ENCODE peak calls at places on chromosomes 5 and 9, in seven cellular contexts. V is heart left ventricle; G is CD8-positive, alpha-beta T cell; T is AG04450; I is GM06990; K is esophagus squamous epithelium; X is stomach. W is an unnamed sample.

GRCh38 chr5:160905285-160905684 is 53.3 kb upstream of the ATP10B start:
- DNase-seq in V (no peak), G (no peak), T (no peak), I (no peak), K (no peak), X (no peak), W (no peak)

GRCh38 chr5:116645627-116646026 is 71.0 kb upstream of the SEMA6A start:
- DNase-seq in V (no peak), G (no peak), T (no peak), I (no peak), K (no peak), X (no peak), W (no peak)

GRCh38 chr9:137044502-137045177 is 1.3 kb downstream of the NPDC1 start:
- DNase-seq in V (no peak), G (no peak), T (no peak), I (no peak), K (no peak), X (peak; percentile 83), W (no peak)

GRCh38 chr9:18896531-18897179 is 136.4 kb downstream of the SAXO1 start:
- DNase-seq in V (no peak), G (no peak), T (no peak), I (no peak), K (no peak), X (no peak), W (no peak)

GRCh38 chr9:93097496-93098205 is 1.6 kb downstream of the CARD19 start:
- DNase-seq in V (no peak), G (no peak), T (no peak), I (no peak), K (no peak), X (no peak), W (no peak)

GRCh38 chr5:16617272-16617973 is 626 bp upstream of the RETREG1 start:
- DNase-seq in V (no peak), G (peak; percentile 78), T (no peak), I (peak; percentile 14), K (no peak), X (no peak), W (no peak)

GRCh38 chr9:86713970-86714369 is 233.3 kb downstream of the GAS1 start:
- DNase-seq in V (no peak), G (no peak), T (no peak), I (no peak), K (no peak), X (no peak), W (no peak)

GRCh38 chr5:178982941-178983340 is 12.2 kb downstream of the GRM6 start:
- DNase-seq in V (no peak), G (no peak), T (no peak), I (no peak), K (no peak), X (no peak), W (no peak)

GRCh38 chr5:11143456-11144267 is 382.6 kb upstream of the DAP start:
- DNase-seq in V (no peak), G (no peak), T (no peak), I (no peak), K (no peak), X (no peak), W (peak; percentile 1)

GRCh38 chr5:160330212-160330611 is 17.8 kb upstream of the CCNJL start:
- DNase-seq in V (no peak), G (no peak), T (no peak), I (no peak), K (no peak), X (no peak), W (no peak)

GRCh38 chr5:100826133-100826532 is 76.9 kb downstream of the ST8SIA4 start:
- DNase-seq in V (no peak), G (no peak), T (no peak), I (peak; percentile 54), K (no peak), X (no peak), W (no peak)

GRCh38 chr9:2014696-2015580 is at the start of gene SMARCA2:
- DNase-seq in V (peak; percentile 98), G (peak; percentile 98), T (peak; percentile 89), I (peak; percentile 99), K (peak; percentile 87), X (peak; percentile 96), W (peak; percentile 82)

GRCh38 chr9:2015581-2016410 is 649 bp downstream of the SMARCA2 start:
- DNase-seq in V (peak; percentile 57), G (peak; percentile 74), T (no peak), I (peak; percentile 71), K (no peak), X (peak; percentile 65), W (no peak)

GRCh38 chr9:2012347-2012746 is 2.8 kb upstream of the SMARCA2 start:
- DNase-seq in V (no peak), G (no peak), T (no peak), I (peak; percentile 67), K (no peak), X (no peak), W (peak; percentile 74)

GRCh38 chr9:2014148-2014547 is 999 bp upstream of the SMARCA2 start:
- DNase-seq in V (no peak), G (no peak), T (no peak), I (no peak), K (no peak), X (no peak), W (no peak)

DNA sequence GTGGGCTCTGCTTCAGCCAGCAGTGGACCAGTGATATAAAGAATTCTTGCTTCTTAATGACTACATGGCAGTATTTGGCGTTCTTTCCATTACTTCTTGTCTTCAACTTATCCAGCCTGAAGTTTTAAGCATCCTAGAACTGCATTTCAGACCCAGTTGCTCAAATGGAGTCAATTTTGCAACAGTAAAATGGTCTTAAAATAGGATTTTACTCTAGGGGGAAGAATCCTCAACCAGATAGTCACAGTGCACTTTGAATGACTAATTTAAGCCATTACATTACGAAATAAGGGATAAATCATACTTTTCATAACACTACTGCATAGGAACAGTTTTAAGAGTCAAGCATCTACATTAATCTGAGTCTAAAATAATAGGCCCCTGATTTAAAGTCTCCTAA is 1.5 kb upstream of the SMARCA2 start:
- DNase-seq in V (no peak), G (no peak), T (no peak), I (no peak), K (no peak), X (no peak), W (no peak)
- H3K4me3 ChIP-seq in V (peak overlapping the region; percentile 92), G (no peak overlapping the region), T (no peak overlapping the region), I (peak overlapping the region; percentile 93), K (peak overlapping the region; percentile 89), X (peak overlapping the region; percentile 65), W (peak overlapping the region; percentile 98)

DNA sequence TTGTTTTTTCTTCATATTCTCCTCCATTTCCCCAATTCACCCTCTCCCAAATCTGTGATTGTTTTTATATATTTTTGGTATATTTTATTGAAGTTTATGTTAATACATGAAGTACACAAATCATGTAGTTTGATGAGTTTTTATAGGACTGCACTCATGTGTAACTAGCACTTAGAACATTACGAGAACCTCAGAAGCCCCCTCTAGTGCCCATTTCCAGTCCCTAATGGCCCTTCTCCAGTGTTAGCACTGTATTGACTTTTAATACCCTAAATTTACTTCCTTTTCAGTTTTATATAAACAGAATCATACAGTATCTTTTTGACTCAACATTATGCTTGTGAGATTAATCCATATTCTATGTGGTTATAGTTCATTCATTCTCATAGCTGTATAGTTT is 18.5 kb upstream of the FKTN start:
- DNase-seq in V (no peak), G (no peak), T (no peak), I (no peak), K (no peak), X (no peak), W (no peak)
- TF ChIP-seq CTCF in V (no peak), G (no peak), T (peak; percentile 12), I (no peak), K (no peak), X (no peak), W (no peak)

DNA sequence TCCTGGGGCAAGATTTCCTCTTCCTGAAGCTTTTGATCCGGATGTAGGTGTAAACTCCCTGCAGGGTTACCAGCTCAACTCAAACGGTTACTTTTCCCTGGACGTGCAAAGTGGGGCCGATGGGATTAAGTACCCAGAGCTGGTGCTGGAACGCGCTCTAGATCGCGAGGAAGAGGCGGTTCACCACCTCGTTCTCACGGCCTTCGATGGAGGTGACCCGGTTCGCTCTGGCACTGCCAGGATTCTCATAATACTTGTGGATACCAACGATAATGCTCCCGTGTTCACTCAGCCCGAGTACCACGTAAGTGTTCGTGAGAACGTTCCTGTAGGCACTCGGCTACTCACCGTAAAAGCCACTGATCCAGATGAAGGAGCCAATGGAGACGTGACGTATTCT is 820 bp downstream of the PCDHGA4 start:
- DNase-seq in V (no peak), G (no peak), T (no peak), I (no peak), K (no peak), X (no peak), W (no peak)
- H3K4me3 ChIP-seq in V (no peak overlapping the region), G (no peak overlapping the region), T (peak overlapping the region; percentile 51), I (no peak overlapping the region), K (peak overlapping the region; percentile 26), X (no peak overlapping the region), W (no peak overlapping the region)

DNA sequence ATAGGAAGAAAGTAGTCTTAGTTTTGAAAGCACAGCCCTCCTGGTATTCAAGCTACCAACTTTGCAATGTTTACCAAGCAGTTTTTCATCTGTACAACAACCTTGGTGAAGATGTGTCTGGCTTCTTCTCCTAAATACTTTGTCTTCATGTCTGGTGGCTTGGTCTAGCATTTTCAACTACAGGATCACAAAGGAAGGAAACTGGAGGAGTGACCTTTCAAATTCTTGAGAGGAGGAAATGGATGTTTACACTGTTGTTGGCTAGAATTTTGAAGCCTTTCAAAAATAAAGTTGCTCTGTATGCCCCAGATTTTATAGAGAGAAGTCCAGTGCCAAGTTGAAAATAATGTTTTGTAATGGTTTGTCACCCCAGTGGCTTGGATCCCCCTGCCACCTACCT is 16.3 kb downstream of the PAM start:
- DNase-seq in V (no peak), G (no peak), T (no peak), I (no peak), K (no peak), X (no peak), W (no peak)
- TF ChIP-seq CTCF in V (no peak), G (no peak), T (no peak), I (no peak), K (no peak), X (no peak), W (no peak)

GRCh38 chr9:129640086-129640870 is 1.7 kb downstream of the ASB6 start:
- DNase-seq in V (no peak), G (no peak), T (no peak), I (no peak), K (no peak), X (peak; percentile 59), W (no peak)
- H3K4me3 ChIP-seq in V (peak overlapping the region; percentile 85), G (peak overlapping the region; percentile 99), T (peak overlapping the region; percentile 92), I (peak overlapping the region; percentile 98), K (peak overlapping the region; percentile 99), X (peak overlapping the region; percentile 67), W (no peak overlapping the region)

W was measured in GM12864.